ENCODE peak calls at places on chromosome 14, in seven cellular contexts. A is lung; X is NCI-H2029; W is activated gamma-delta T cell treated with anti-CD3 and anti-CD28 coated beads, Interleukin-2, amount 50 U/mL, for 16 hours; G is stimulated activated CD8-positive, alpha-beta memory T cell treated with anti-CD3 and anti-CD28 coated beads, Interleukin-4, amount 100 ng/mL, for 1 hour; T is HT1080; K is esophagus squamous epithelium. Z is an unnamed sample.

GRCh38 chr14:24310387-24310665 is 386 bp downstream of the LTB4R2 start:
- DNase-seq in K (no peak), G (no peak), T (no peak), A (no peak), X (no peak), W (no peak), Z (no peak)

GRCh38 chr14:76834296-76834695 is 8.1 kb downstream of the LRRC74A start:
- DNase-seq in W (no peak), K (no peak), G (no peak), A (no peak), X (no peak), T (no peak), Z (no peak)

GRCh38 chr14:53882684-53883083 is 73.9 kb downstream of the BMP4 start:
- DNase-seq in G (no peak), K (no peak), T (no peak), A (no peak), X (no peak), W (no peak), Z (no peak)

GRCh38 chr14:99602054-99602787 is 1.8 kb downstream of the CCDC85C start:
- DNase-seq in X (no peak), K (no peak), G (no peak), T (peak), W (no peak), A (peak), Z (no peak)

GRCh38 chr14:54567224-54567633 is 301 bp downstream of the SAMD4A start:
- DNase-seq in W (no peak), A (peak), K (no peak), G (no peak), T (peak), X (no peak), Z (no peak)

GRCh38 chr14:32607399-32607798 is 278.3 kb downstream of the AKAP6 start:
- DNase-seq in T (no peak), A (no peak), X (no peak), W (no peak), G (no peak), K (no peak), Z (no peak)

GRCh38 chr14:56996721-56997399 is 186.6 kb upstream of the OTX2 start:
- DNase-seq in T (no peak), W (no peak), K (no peak), A (no peak), X (peak), G (no peak), Z (no peak)

GRCh38 chr14:64730681-64731080 is 26.5 kb downstream of the PLEKHG3 start:
- DNase-seq in X (no peak), A (no peak), W (no peak), G (no peak), K (no peak), T (no peak), Z (no peak)

GRCh38 chr14:104098272-104099095 is 13.0 kb downstream of the ASPG start:
- DNase-seq in A (no peak), G (no peak), K (no peak), X (no peak), W (no peak), T (no peak), Z (no peak)

GRCh38 chr14:81517798-81518398 is 15.8 kb downstream of the SEL1L start:
- DNase-seq in X (no peak), A (no peak), G (no peak), K (no peak), T (no peak), W (no peak), Z (no peak)

GRCh38 chr14:101034986-101035385 is 131.5 kb upstream of the RTL1 start:
- DNase-seq in W (no peak), T (no peak), X (no peak), A (no peak), K (no peak), G (no peak), Z (no peak)

GRCh38 chr14:89304972-89305703 is 111.9 kb downstream of the FOXN3 start:
- DNase-seq in X (peak), K (no peak), G (no peak), A (no peak), T (no peak), W (no peak), Z (no peak)

GRCh38 chr14:105386581-105387529 is 11.5 kb upstream of the TEX22 start:
- DNase-seq in G (no peak), K (no peak), T (no peak), A (no peak), X (no peak), W (no peak), Z (no peak)

GRCh38 chr14:104445086-104445485 is 134.5 kb upstream of the C14orf180 start:
- DNase-seq in G (no peak), X (no peak), T (no peak), W (no peak), A (peak), K (no peak), Z (no peak)

GRCh38 chr14:93083898-93084297 is 31.8 kb downstream of the ITPK1 start:
- DNase-seq in W (no peak), T (no peak), X (no peak), G (no peak), K (no peak), A (no peak), Z (no peak)

GRCh38 chr14:96077983-96078686 is 39.0 kb downstream of the C14orf132 start:
- DNase-seq in G (no peak), X (no peak), W (no peak), A (no peak), K (no peak), T (no peak), Z (no peak)

GRCh38 chr14:85702937-85703336 is 173.0 kb downstream of the FLRT2 start:
- DNase-seq in K (no peak), T (no peak), G (no peak), A (no peak), X (no peak), W (no peak), Z (no peak)

GRCh38 chr14:55684956-55685584 is 105.1 kb downstream of the KTN1 start:
- DNase-seq in G (no peak), W (no peak), A (no peak), T (no peak), K (no peak), X (no peak), Z (no peak)

GRCh38 chr14:73461478-73462077 is 3.2 kb upstream of the NUMB start:
- DNase-seq in T (no peak), G (no peak), X (no peak), K (no peak), W (no peak), A (peak), Z (no peak)

GRCh38 chr14:72516936-72517408 is 376.9 kb downstream of the DPF3 start:
- DNase-seq in G (peak), A (peak), K (no peak), X (no peak), W (peak), T (peak), Z (peak)

GRCh38 chr14:71594828-71595227 is 337.4 kb upstream of the RGS6 start:
- DNase-seq in A (no peak), W (no peak), T (no peak), G (no peak), X (no peak), K (no peak), Z (no peak)

GRCh38 chr14:95077380-95077779 is 79.9 kb downstream of the DICER1 start:
- DNase-seq in T (no peak), W (no peak), A (no peak), K (no peak), G (no peak), X (no peak), Z (no peak)

GRCh38 chr14:56212541-56212940 is 94.3 kb downstream of the PELI2 start:
- DNase-seq in T (no peak), G (no peak), X (no peak), K (no peak), W (no peak), A (no peak), Z (no peak)

GRCh38 chr14:105836160-105836559 is 309.8 kb downstream of the TMEM121 start:
- DNase-seq in X (no peak), T (no peak), A (no peak), G (no peak), W (no peak), K (no peak), Z (no peak)

GRCh38 chr14:31388687-31389413 is 31.5 kb downstream of the HEATR5A start:
- DNase-seq in K (no peak), G (no peak), W (no peak), A (no peak), X (no peak), T (no peak), Z (no peak)

GRCh38 chr14:104651876-104652260 is 37.5 kb upstream of the INF2 start:
- DNase-seq in G (no peak), X (no peak), T (no peak), A (no peak), K (no peak), W (no peak), Z (no peak)

GRCh38 chr14:69979882-69980281 is 100.7 kb downstream of the SMOC1 start:
- DNase-seq in T (no peak), X (no peak), A (no peak), W (no peak), K (no peak), G (no peak), Z (no peak)

GRCh38 chr14:101473795-101474562 is 87.3 kb upstream of the DIO3 start:
- DNase-seq in A (no peak), X (no peak), W (no peak), K (no peak), T (no peak), G (no peak), Z (no peak)

GRCh38 chr14:54549862-54550261 is 17.1 kb upstream of the SAMD4A start:
- DNase-seq in A (no peak), T (no peak), K (no peak), G (no peak), X (no peak), W (no peak), Z (no peak)